ENCODE peak calls at places on chromosome 6, in nine cellular contexts. T is WTC11, K is H9, N is hepatocyte, Z is omental fat pad, A is left ventricle myocardium inferior, C is RWPE1, L is fibroblast of the aortic adventitia, G is foreskin keratinocyte. M is an unnamed sample.

GRCh38 chr6:71481801-71482200 is 193.2 kb downstream of the OGFRL1 start:
- DNase-seq in L (no peak), C (no peak), G (no peak), Z (no peak), N (no peak), K (no peak), A (no peak), T (no peak), M (no peak)

GRCh38 chr6:13445005-13445743 is 42.2 kb downstream of the GFOD1 start:
- DNase-seq in T (peak; percentile 34), L (peak; percentile 26), A (peak; percentile 65), N (peak; percentile 68), C (peak; percentile 82), G (peak; percentile 79), Z (peak; percentile 43), K (no peak), M (peak; percentile 41)

GRCh38 chr6:145848555-145848954 is 34.0 kb upstream of the FBXO30 start:
- DNase-seq in T (no peak), N (no peak), Z (no peak), L (no peak), C (no peak), G (no peak), K (no peak), A (no peak), M (no peak)

GRCh38 chr6:142413111-142413510 is 111.3 kb downstream of the ADGRG6 start:
- DNase-seq in K (no peak), C (peak; percentile 34), G (no peak), Z (no peak), N (no peak), L (no peak), A (no peak), T (no peak), M (no peak)

GRCh38 chr6:37940074-37940847 is 120.7 kb downstream of the ZFAND3 start:
- DNase-seq in L (peak; percentile 61), Z (no peak), T (no peak), G (no peak), N (peak; percentile 24), A (no peak), K (no peak), C (no peak), M (no peak)

GRCh38 chr6:13615802-13616140 is 636 bp downstream of the NOL7 start:
- DNase-seq in Z (no peak), A (peak; percentile 53), K (no peak), N (peak; percentile 74), T (peak; percentile 32), C (peak; percentile 33), G (no peak), L (peak; percentile 49), M (peak; percentile 60)

GRCh38 chr6:164753517-164753916 is 555.9 kb downstream of the C6orf118 start:
- DNase-seq in K (no peak), C (peak; percentile 29), Z (no peak), L (peak; percentile 0), G (peak; percentile 36), A (no peak), N (no peak), T (no peak), M (no peak)

GRCh38 chr6:29008089-29008488 is 3.0 kb upstream of the ZNF311 start:
- DNase-seq in K (no peak), G (no peak), C (no peak), T (no peak), A (no peak), N (no peak), L (no peak), Z (no peak), M (no peak)

GRCh38 chr6:15927531-15928230 is 201.2 kb upstream of the MYLIP start:
- DNase-seq in L (no peak), K (no peak), N (no peak), C (no peak), T (no peak), Z (no peak), A (no peak), G (no peak), M (no peak)

GRCh38 chr6:139423970-139424667 is 49.7 kb upstream of the CITED2 start:
- DNase-seq in K (no peak), C (no peak), N (no peak), L (no peak), A (no peak), G (no peak), T (no peak), Z (no peak), M (no peak)

GRCh38 chr6:146914563-146915483 is 289.4 kb upstream of the STXBP5 start:
- DNase-seq in A (no peak), K (no peak), L (peak; percentile 99), N (peak; percentile 74), C (peak; percentile 78), G (peak; percentile 92), Z (peak; percentile 27), T (no peak), M (no peak)

GRCh38 chr6:5135783-5136376 is 50.7 kb downstream of the PPP1R3G start:
- DNase-seq in T (peak; percentile 63), K (no peak), A (no peak), N (no peak), G (no peak), Z (no peak), L (no peak), C (no peak), M (peak; percentile 60)

GRCh38 chr6:28537509-28538140 is 11.9 kb downstream of the GPX5 start:
- DNase-seq in A (no peak), N (peak; percentile 60), C (no peak), Z (no peak), K (peak; percentile 78), L (peak; percentile 2), T (peak; percentile 78), G (peak; percentile 86), M (no peak)

GRCh38 chr6:1933292-1933691 is 312.1 kb downstream of the GMDS start:
- DNase-seq in C (no peak), A (no peak), T (no peak), Z (no peak), G (no peak), L (no peak), K (no peak), N (no peak), M (no peak)

GRCh38 chr6:34571388-34571787 is 15.3 kb upstream of the SPDEF start:
- DNase-seq in N (no peak), A (peak; percentile 39), Z (no peak), G (no peak), C (no peak), L (peak; percentile 17), T (no peak), K (no peak), M (no peak)

GRCh38 chr6:21752054-21752811 is 158.7 kb downstream of the SOX4 start:
- DNase-seq in G (peak; percentile 53), L (no peak), K (no peak), Z (no peak), C (peak; percentile 33), T (no peak), A (no peak), N (no peak), M (no peak)

GRCh38 chr6:163123098-163123497 is 291.4 kb upstream of the QKI start:
- DNase-seq in G (no peak), Z (no peak), C (no peak), N (no peak), L (no peak), A (no peak), K (peak; percentile 93), T (peak; percentile 80), M (no peak)

GRCh38 chr6:163118941-163119340 is 295.6 kb upstream of the QKI start:
- DNase-seq in A (no peak), Z (no peak), K (no peak), N (no peak), C (no peak), G (no peak), L (no peak), T (no peak), M (no peak)

GRCh38 chr6:163120223-163120622 is 294.3 kb upstream of the QKI start:
- DNase-seq in Z (no peak), T (peak; percentile 30), L (no peak), N (no peak), A (no peak), K (no peak), C (no peak), G (no peak), M (no peak)

GRCh38 chr6:163126741-163127140 is 287.8 kb upstream of the QKI start:
- DNase-seq in G (no peak), T (no peak), A (no peak), C (no peak), L (no peak), N (no peak), Z (no peak), K (no peak), M (no peak)

DNA sequence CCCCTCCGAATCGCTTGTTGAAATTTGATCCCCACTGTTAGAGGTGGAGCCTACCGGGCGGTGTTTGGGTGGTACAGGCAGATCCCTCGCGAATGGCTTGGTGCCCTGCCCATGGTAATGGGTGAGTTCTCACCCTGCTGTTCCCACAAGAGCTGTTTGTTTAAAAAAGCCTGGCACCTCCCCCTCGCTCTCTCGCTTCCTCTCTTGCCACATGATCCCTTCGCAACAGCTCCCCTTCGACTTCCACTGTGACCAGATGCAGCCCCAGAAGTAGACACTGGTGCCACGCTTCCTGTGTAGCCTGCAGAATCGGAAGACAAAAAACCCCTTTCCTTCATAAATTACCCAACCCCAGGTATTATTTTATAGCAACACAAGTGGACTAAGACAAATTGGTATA is 292.2 kb upstream of the QKI start:
- DNase-seq in Z (no peak), G (no peak), N (no peak), C (no peak), K (no peak), A (no peak), L (no peak), T (no peak), M (no peak)
- TF ChIP-seq CTCF in Z (no peak), G (no peak), N (no peak), C (no peak), K (no peak), A (no peak), L (no peak), T (no peak), M (no peak)

GRCh38 chr6:80006541-80006940 is 2.1 kb downstream of the TTK start:
- DNase-seq in T (no peak), N (no peak), K (no peak), Z (no peak), A (no peak), C (no peak), L (no peak), G (no peak), M (no peak)
- TF ChIP-seq CTCF in T (no peak), N (no peak), K (no peak), Z (no peak), A (no peak), C (no peak), L (no peak), G (no peak), M (no peak)

GRCh38 chr6:150413768-150414167 is 45.0 kb downstream of the IYD start:
- DNase-seq in A (no peak), L (no peak), K (no peak), G (no peak), C (no peak), T (no peak), Z (no peak), N (no peak), M (no peak)
- TF ChIP-seq CTCF in A (no peak), L (no peak), K (no peak), G (no peak), C (no peak), T (no peak), Z (no peak), N (no peak), M (no peak)

DNA sequence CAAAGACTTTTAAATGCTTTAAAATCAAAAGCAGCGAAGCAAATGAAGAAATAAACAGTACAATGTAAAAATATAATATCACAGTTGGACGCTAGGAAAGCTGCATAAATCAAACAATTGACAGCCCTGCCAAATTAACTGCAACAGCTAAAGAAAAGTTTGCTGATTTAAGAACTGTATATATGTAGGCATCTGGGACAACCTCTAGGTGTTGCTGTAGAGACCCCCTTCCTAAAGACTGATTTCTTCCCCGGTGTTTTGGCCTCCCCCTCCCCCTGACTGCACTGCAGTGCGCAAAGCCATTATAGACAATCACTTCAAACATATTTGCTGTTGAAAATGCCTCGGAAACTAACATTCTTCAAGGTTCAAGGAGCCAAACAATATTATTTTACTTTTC is 1.1 kb downstream of the ELOVL4 start:
- DNase-seq in K (peak; percentile 47), Z (no peak), C (peak; percentile 17), T (peak; percentile 28), A (no peak), G (peak; percentile 33), L (peak; percentile 40), N (peak; percentile 40), M (peak; percentile 42)
- TF ChIP-seq CTCF in K (peak; percentile 70), Z (no peak), C (peak; percentile 58), T (no peak), A (no peak), G (peak; percentile 56), L (peak; percentile 63), N (peak; percentile 45), M (peak; percentile 41)